ENCODE peak calls at places on chromosomes 4 and X, in nine cellular contexts. One of them, this sample, is unnamed.

GRCh38 chrX:54540289-54540688 is 10.3 kb downstream of the GNL3L start:
- DNase-seq in endodermal cell: no peak
- DNase-seq in fibroblast of mammary gland: peak; percentile 33
- DNase-seq in fibroblast of pulmonary artery: peak; percentile 65
- DNase-seq in AG04450: peak; percentile 20
- DNase-seq in pancreas: no peak
- DNase-seq in ascending aorta: no peak
- DNase-seq in lower lobe of right lung: no peak
- DNase-seq in epithelial cell of esophagus: no peak
- DNase-seq in this sample: peak; percentile 52

GRCh38 chr4:105166066-105166465 is 19.4 kb downstream of the TET2 start:
- DNase-seq in lower lobe of right lung: no peak
- DNase-seq in AG04450: no peak
- DNase-seq in pancreas: no peak
- DNase-seq in fibroblast of mammary gland: no peak
- DNase-seq in endodermal cell: no peak
- DNase-seq in fibroblast of pulmonary artery: no peak
- DNase-seq in epithelial cell of esophagus: no peak
- DNase-seq in ascending aorta: no peak
- DNase-seq in this sample: no peak

GRCh38 chrX:129737921-129738320 is 858 bp upstream of the XPNPEP2 start:
- DNase-seq in lower lobe of right lung: no peak
- DNase-seq in fibroblast of mammary gland: peak; percentile 80
- DNase-seq in fibroblast of pulmonary artery: no peak
- DNase-seq in endodermal cell: no peak
- DNase-seq in pancreas: no peak
- DNase-seq in ascending aorta: no peak
- DNase-seq in AG04450: no peak
- DNase-seq in epithelial cell of esophagus: peak; percentile 79
- DNase-seq in this sample: peak; percentile 59

GRCh38 chrX:20252392-20253231 is 14.1 kb downstream of the RPS6KA3 start:
- DNase-seq in lower lobe of right lung: peak; percentile 61
- DNase-seq in fibroblast of pulmonary artery: peak; percentile 62
- DNase-seq in ascending aorta: peak; percentile 65
- DNase-seq in endodermal cell: peak; percentile 90
- DNase-seq in fibroblast of mammary gland: peak; percentile 60
- DNase-seq in epithelial cell of esophagus: peak; percentile 56
- DNase-seq in AG04450: no peak
- DNase-seq in pancreas: peak; percentile 59
- DNase-seq in this sample: peak; percentile 51

GRCh38 chr4:147453561-147454141 is 27.2 kb upstream of the EDNRA start:
- DNase-seq in ascending aorta: no peak
- DNase-seq in pancreas: no peak
- DNase-seq in endodermal cell: no peak
- DNase-seq in fibroblast of mammary gland: peak; percentile 7
- DNase-seq in lower lobe of right lung: no peak
- DNase-seq in epithelial cell of esophagus: peak; percentile 83
- DNase-seq in fibroblast of pulmonary artery: peak; percentile 96
- DNase-seq in AG04450: peak; percentile 24
- DNase-seq in this sample: peak; percentile 89

GRCh38 chrX:141341341-141341740 is 99.0 kb upstream of the SPANXC start:
- DNase-seq in fibroblast of pulmonary artery: peak; percentile 87
- DNase-seq in ascending aorta: no peak
- DNase-seq in endodermal cell: no peak
- DNase-seq in AG04450: peak; percentile 27
- DNase-seq in fibroblast of mammary gland: peak; percentile 78
- DNase-seq in lower lobe of right lung: no peak
- DNase-seq in pancreas: no peak
- DNase-seq in epithelial cell of esophagus: peak; percentile 42
- DNase-seq in this sample: peak; percentile 94

GRCh38 chrX:134636859-134637258 is 21.4 kb downstream of the PLAC1 start:
- DNase-seq in fibroblast of pulmonary artery: peak; percentile 25
- DNase-seq in ascending aorta: no peak
- DNase-seq in AG04450: no peak
- DNase-seq in fibroblast of mammary gland: peak; percentile 72
- DNase-seq in endodermal cell: no peak
- DNase-seq in lower lobe of right lung: no peak
- DNase-seq in epithelial cell of esophagus: no peak
- DNase-seq in pancreas: no peak
- DNase-seq in this sample: peak; percentile 71

GRCh38 chr4:188428935-188429334 is 289.7 kb downstream of the TRIML1 start:
- DNase-seq in fibroblast of mammary gland: no peak
- DNase-seq in endodermal cell: no peak
- DNase-seq in pancreas: no peak
- DNase-seq in ascending aorta: no peak
- DNase-seq in lower lobe of right lung: no peak
- DNase-seq in AG04450: no peak
- DNase-seq in epithelial cell of esophagus: peak; percentile 54
- DNase-seq in fibroblast of pulmonary artery: peak; percentile 16
- DNase-seq in this sample: no peak

GRCh38 chr4:168177546-168178149 is 85.3 kb downstream of the ANXA10 start:
- DNase-seq in ascending aorta: no peak
- DNase-seq in endodermal cell: no peak
- DNase-seq in epithelial cell of esophagus: no peak
- DNase-seq in pancreas: peak; percentile 40
- DNase-seq in fibroblast of mammary gland: no peak
- DNase-seq in fibroblast of pulmonary artery: no peak
- DNase-seq in AG04450: no peak
- DNase-seq in lower lobe of right lung: no peak
- DNase-seq in this sample: no peak

GRCh38 chr4:83618991-83619390 is 83.1 kb downstream of the GPAT3 start:
- DNase-seq in fibroblast of mammary gland: peak; percentile 34
- DNase-seq in epithelial cell of esophagus: peak; percentile 65
- DNase-seq in AG04450: no peak
- DNase-seq in ascending aorta: no peak
- DNase-seq in endodermal cell: no peak
- DNase-seq in lower lobe of right lung: no peak
- DNase-seq in pancreas: no peak
- DNase-seq in fibroblast of pulmonary artery: peak; percentile 43
- DNase-seq in this sample: no peak

GRCh38 chr4:85787133-85787532 is 312.2 kb downstream of the ARHGAP24 start:
- DNase-seq in AG04450: peak; percentile 64
- DNase-seq in ascending aorta: no peak
- DNase-seq in lower lobe of right lung: no peak
- DNase-seq in fibroblast of mammary gland: peak; percentile 95
- DNase-seq in epithelial cell of esophagus: peak; percentile 78
- DNase-seq in endodermal cell: no peak
- DNase-seq in fibroblast of pulmonary artery: peak; percentile 88
- DNase-seq in pancreas: no peak
- DNase-seq in this sample: peak; percentile 85

GRCh38 chrX:148500428-148501120 is at the start of gene AFF2:
- DNase-seq in fibroblast of pulmonary artery: peak; percentile 9
- DNase-seq in epithelial cell of esophagus: peak; percentile 18
- DNase-seq in lower lobe of right lung: peak; percentile 49
- DNase-seq in pancreas: peak; percentile 38
- DNase-seq in ascending aorta: no peak
- DNase-seq in endodermal cell: peak; percentile 75
- DNase-seq in AG04450: no peak
- DNase-seq in fibroblast of mammary gland: peak; percentile 2
- DNase-seq in this sample: peak; percentile 26

GRCh38 chr4:22500128-22500611 is 15.7 kb downstream of the ADGRA3 start:
- DNase-seq in fibroblast of mammary gland: no peak
- DNase-seq in AG04450: no peak
- DNase-seq in epithelial cell of esophagus: peak; percentile 70
- DNase-seq in pancreas: no peak
- DNase-seq in ascending aorta: no peak
- DNase-seq in lower lobe of right lung: no peak
- DNase-seq in endodermal cell: no peak
- DNase-seq in fibroblast of pulmonary artery: no peak
- DNase-seq in this sample: no peak

GRCh38 chr4:111542056-111542455 is 603.2 kb upstream of the FAM241A start:
- DNase-seq in epithelial cell of esophagus: no peak
- DNase-seq in AG04450: no peak
- DNase-seq in ascending aorta: no peak
- DNase-seq in endodermal cell: no peak
- DNase-seq in lower lobe of right lung: no peak
- DNase-seq in fibroblast of mammary gland: peak; percentile 15
- DNase-seq in fibroblast of pulmonary artery: no peak
- DNase-seq in pancreas: no peak
- DNase-seq in this sample: peak; percentile 53

GRCh38 chrX:42832764-42833549 is 55.0 kb upstream of the PPP1R2C start:
- DNase-seq in endodermal cell: no peak
- DNase-seq in fibroblast of pulmonary artery: no peak
- DNase-seq in ascending aorta: no peak
- DNase-seq in epithelial cell of esophagus: peak; percentile 29
- DNase-seq in fibroblast of mammary gland: no peak
- DNase-seq in AG04450: no peak
- DNase-seq in pancreas: no peak
- DNase-seq in lower lobe of right lung: no peak
- DNase-seq in this sample: no peak

GRCh38 chr4:187016101-187016500 is 292.4 kb upstream of the FAT1 start:
- DNase-seq in AG04450: no peak
- DNase-seq in epithelial cell of esophagus: no peak
- DNase-seq in fibroblast of pulmonary artery: no peak
- DNase-seq in fibroblast of mammary gland: no peak
- DNase-seq in ascending aorta: no peak
- DNase-seq in lower lobe of right lung: no peak
- DNase-seq in pancreas: no peak
- DNase-seq in endodermal cell: no peak
- DNase-seq in this sample: no peak

GRCh38 chrX:120791013-120791643 is 84.5 kb downstream of the CT47B1 start:
- DNase-seq in AG04450: no peak
- DNase-seq in lower lobe of right lung: no peak
- DNase-seq in pancreas: peak; percentile 69
- DNase-seq in ascending aorta: peak; percentile 75
- DNase-seq in endodermal cell: no peak
- DNase-seq in epithelial cell of esophagus: peak; percentile 47
- DNase-seq in fibroblast of mammary gland: peak; percentile 87
- DNase-seq in fibroblast of pulmonary artery: peak; percentile 80
- DNase-seq in this sample: peak; percentile 73

GRCh38 chr4:81606796-81607550 is 135.3 kb upstream of the RASGEF1B start:
- DNase-seq in epithelial cell of esophagus: peak; percentile 11
- DNase-seq in endodermal cell: peak; percentile 67
- DNase-seq in pancreas: no peak
- DNase-seq in fibroblast of pulmonary artery: peak; percentile 27
- DNase-seq in AG04450: no peak
- DNase-seq in ascending aorta: no peak
- DNase-seq in lower lobe of right lung: peak; percentile 50
- DNase-seq in fibroblast of mammary gland: peak; percentile 47
- DNase-seq in this sample: peak; percentile 29
- TF ChIP-seq CTCF in epithelial cell of esophagus: no peak
- TF ChIP-seq CTCF in endodermal cell: peak; percentile 34
- TF ChIP-seq CTCF in pancreas: no peak
- TF ChIP-seq CTCF in fibroblast of pulmonary artery: no peak
- TF ChIP-seq CTCF in AG04450: no peak
- TF ChIP-seq CTCF in ascending aorta: no peak
- TF ChIP-seq CTCF in lower lobe of right lung: no peak
- TF ChIP-seq CTCF in fibroblast of mammary gland: no peak
- TF ChIP-seq CTCF in this sample: no peak

GRCh38 chr4:106268731-106269272 is 47.2 kb downstream of the TBCK start:
- DNase-seq in fibroblast of pulmonary artery: peak; percentile 20
- DNase-seq in epithelial cell of esophagus: no peak
- DNase-seq in fibroblast of mammary gland: no peak
- DNase-seq in lower lobe of right lung: no peak
- DNase-seq in ascending aorta: no peak
- DNase-seq in endodermal cell: no peak
- DNase-seq in AG04450: no peak
- DNase-seq in pancreas: no peak
- DNase-seq in this sample: peak; percentile 47

GRCh38 chr4:106264331-106264728 is 51.7 kb downstream of the TBCK start:
- DNase-seq in endodermal cell: no peak
- DNase-seq in fibroblast of mammary gland: no peak
- DNase-seq in lower lobe of right lung: no peak
- DNase-seq in pancreas: no peak
- DNase-seq in ascending aorta: no peak
- DNase-seq in epithelial cell of esophagus: peak; percentile 58
- DNase-seq in AG04450: no peak
- DNase-seq in fibroblast of pulmonary artery: no peak
- DNase-seq in this sample: no peak

GRCh38 chr4:106263594-106264330 is 52.2 kb downstream of the TBCK start:
- DNase-seq in pancreas: no peak
- DNase-seq in lower lobe of right lung: no peak
- DNase-seq in ascending aorta: no peak
- DNase-seq in fibroblast of mammary gland: no peak
- DNase-seq in endodermal cell: no peak
- DNase-seq in fibroblast of pulmonary artery: no peak
- DNase-seq in epithelial cell of esophagus: no peak
- DNase-seq in AG04450: no peak
- DNase-seq in this sample: no peak

GRCh38 chr4:106261980-106262379 is 54.0 kb downstream of the TBCK start:
- DNase-seq in fibroblast of pulmonary artery: no peak
- DNase-seq in epithelial cell of esophagus: no peak
- DNase-seq in lower lobe of right lung: no peak
- DNase-seq in ascending aorta: no peak
- DNase-seq in fibroblast of mammary gland: no peak
- DNase-seq in AG04450: no peak
- DNase-seq in endodermal cell: no peak
- DNase-seq in pancreas: no peak
- DNase-seq in this sample: no peak

GRCh38 chr4:106266201-106266600 is 49.8 kb downstream of the TBCK start:
- DNase-seq in pancreas: no peak
- DNase-seq in endodermal cell: no peak
- DNase-seq in ascending aorta: no peak
- DNase-seq in lower lobe of right lung: no peak
- DNase-seq in epithelial cell of esophagus: peak; percentile 66
- DNase-seq in fibroblast of mammary gland: peak; percentile 65
- DNase-seq in AG04450: peak; percentile 18
- DNase-seq in fibroblast of pulmonary artery: peak; percentile 82
- DNase-seq in this sample: peak; percentile 78
- H3K4me3 ChIP-seq in pancreas: no peak overlapping the region
- H3K4me3 ChIP-seq in endodermal cell: no peak overlapping the region
- H3K4me3 ChIP-seq in ascending aorta: no peak overlapping the region
- H3K4me3 ChIP-seq in lower lobe of right lung: no peak overlapping the region
- H3K4me3 ChIP-seq in epithelial cell of esophagus: no peak overlapping the region
- H3K4me3 ChIP-seq in fibroblast of mammary gland: no peak overlapping the region
- H3K4me3 ChIP-seq in AG04450: no peak overlapping the region
- H3K4me3 ChIP-seq in fibroblast of pulmonary artery: no peak overlapping the region
- H3K4me3 ChIP-seq in this sample: no peak overlapping the region

DNA sequence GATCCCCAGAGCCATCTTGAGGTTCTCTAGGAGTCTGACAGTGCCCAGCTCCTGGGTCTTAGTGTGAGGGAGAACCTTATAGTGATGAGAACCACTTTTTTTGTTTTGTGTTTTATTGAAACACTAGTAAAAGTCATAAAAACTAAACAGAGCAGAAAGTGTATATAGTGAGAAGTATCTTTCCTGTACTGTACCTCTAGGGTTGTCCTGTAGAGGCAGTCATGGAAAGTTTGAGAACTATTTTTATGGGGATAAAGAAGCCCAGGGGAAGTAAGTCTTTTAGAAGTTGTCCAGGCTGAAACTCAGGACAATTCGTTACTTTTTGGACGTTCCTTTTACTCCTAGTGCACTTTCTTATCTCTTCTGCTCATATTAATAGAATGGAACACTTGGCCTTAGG is 40.9 kb downstream of the ADH5 start:
- DNase-seq in lower lobe of right lung: no peak
- DNase-seq in ascending aorta: no peak
- DNase-seq in pancreas: no peak
- DNase-seq in fibroblast of mammary gland: no peak
- DNase-seq in endodermal cell: no peak
- DNase-seq in epithelial cell of esophagus: no peak
- DNase-seq in fibroblast of pulmonary artery: no peak
- DNase-seq in AG04450: no peak
- DNase-seq in this sample: no peak
- TF ChIP-seq CTCF in lower lobe of right lung: no peak
- TF ChIP-seq CTCF in ascending aorta: no peak
- TF ChIP-seq CTCF in pancreas: no peak
- TF ChIP-seq CTCF in fibroblast of mammary gland: no peak
- TF ChIP-seq CTCF in endodermal cell: peak; percentile 41
- TF ChIP-seq CTCF in epithelial cell of esophagus: no peak
- TF ChIP-seq CTCF in fibroblast of pulmonary artery: peak; percentile 7
- TF ChIP-seq CTCF in AG04450: no peak
- TF ChIP-seq CTCF in this sample: no peak

GRCh38 chr4:25031077-25031606 is 396 bp upstream of the LGI2 start:
- DNase-seq in endodermal cell: peak; percentile 82
- DNase-seq in lower lobe of right lung: no peak
- DNase-seq in pancreas: peak; percentile 15
- DNase-seq in fibroblast of pulmonary artery: peak; percentile 30
- DNase-seq in AG04450: no peak
- DNase-seq in ascending aorta: no peak
- DNase-seq in epithelial cell of esophagus: peak; percentile 2
- DNase-seq in fibroblast of mammary gland: peak; percentile 40
- DNase-seq in this sample: peak; percentile 18
- H3K4me3 ChIP-seq in endodermal cell: peak overlapping the region; percentile 74
- H3K4me3 ChIP-seq in lower lobe of right lung: peak overlapping the region; percentile 48
- H3K4me3 ChIP-seq in pancreas: no peak overlapping the region
- H3K4me3 ChIP-seq in fibroblast of pulmonary artery: peak overlapping the region; percentile 5
- H3K4me3 ChIP-seq in AG04450: peak overlapping the region; percentile 17
- H3K4me3 ChIP-seq in ascending aorta: peak overlapping the region; percentile 73
- H3K4me3 ChIP-seq in epithelial cell of esophagus: no peak overlapping the region
- H3K4me3 ChIP-seq in fibroblast of mammary gland: peak overlapping the region; percentile 17
- H3K4me3 ChIP-seq in this sample: peak overlapping the region; percentile 40